ENCODE peak calls at places on chromosomes 12 and 14, in nine cellular contexts. T is NCI-H1105; R is GM23248; V is HepG2; P is endothelial cell; U is T-helper 1 cell; F is stimulated activated CD4-positive, alpha-beta T cell treated with anti-CD3 and anti-CD28 coated beads, Interleukin-15, amount 100 ng/mL, for 1 hour; H is activated T-cell treated with anti-CD3 and anti-CD28 coated beads for 1 hour; S is activated CD4-positive, alpha-beta T cell treated with anti-CD3 and anti-CD28 coated beads, Interleukin-2, amount 50 U/mL, for 48 hours. E is an unnamed sample.
A peak's percentile ranks its signal among the peaks of the same experiment; 100 is the strongest.

GRCh38 chr12:24705741-24706358 is 243.1 kb downstream of the BCAT1 start:
- DNase-seq in U (no peak), P (no peak), V (no peak), R (no peak), T (no peak), S (no peak), H (no peak), F (no peak), E (no peak)

GRCh38 chr12:12534134-12534866 is 28.4 kb downstream of the DUSP16 start:
- DNase-seq in V (peak; percentile 19), U (no peak), R (no peak), H (no peak), T (no peak), P (no peak), F (no peak), S (no peak), E (peak; percentile 45)

GRCh38 chr12:90167501-90167900 is 458.9 kb upstream of the ATP2B1 start:
- DNase-seq in P (no peak), T (no peak), R (no peak), S (no peak), U (no peak), H (no peak), F (no peak), V (no peak), E (no peak)

GRCh38 chr14:81193924-81194633 is 26.7 kb downstream of the GTF2A1 start:
- DNase-seq in R (no peak), T (no peak), H (no peak), V (no peak), U (no peak), F (no peak), S (peak; percentile 25), P (no peak), E (no peak)

GRCh38 chr12:49018282-49019119 is at the start of gene PRKAG1:
- DNase-seq in S (peak; percentile 95), F (peak; percentile 90), P (peak; percentile 95), R (peak; percentile 99), U (peak; percentile 97), H (peak; percentile 93), T (peak; percentile 78), V (peak; percentile 91), E (peak; percentile 97)

GRCh38 chr14:65926935-65927700 is 514.6 kb downstream of the FUT8 start:
- DNase-seq in T (no peak), R (no peak), F (no peak), P (no peak), V (no peak), H (no peak), S (no peak), U (no peak), E (no peak)

GRCh38 chr12:53381739-53382630 is 2.0 kb downstream of the SP1 start:
- DNase-seq in F (no peak), P (peak; percentile 60), H (no peak), T (no peak), R (peak; percentile 85), V (peak; percentile 56), U (peak; percentile 25), S (peak; percentile 49), E (peak; percentile 37)

GRCh38 chr12:95582230-95583058 is 31.2 kb upstream of the USP44 start:
- DNase-seq in S (no peak), U (no peak), H (no peak), V (peak; percentile 37), P (no peak), R (peak; percentile 73), T (peak; percentile 59), F (no peak), E (peak; percentile 24)

GRCh38 chr12:52050771-52051541 is at the start of gene NR4A1:
- DNase-seq in R (peak; percentile 99), V (peak; percentile 85), T (peak; percentile 78), H (peak; percentile 99), P (peak; percentile 83), F (peak; percentile 99), U (peak; percentile 100), S (peak; percentile 99), E (peak; percentile 95)

GRCh38 chr12:44509471-44509870 is 366.6 kb downstream of the NELL2 start:
- DNase-seq in P (no peak), U (no peak), V (no peak), S (no peak), F (no peak), R (no peak), T (no peak), H (no peak), E (no peak)

GRCh38 chr12:132491761-132492378 is 1.9 kb downstream of the FBRSL1 start:
- DNase-seq in S (no peak), F (no peak), U (no peak), H (no peak), P (no peak), T (no peak), R (no peak), V (no peak), E (no peak)

GRCh38 chr14:72513346-72513745 is 380.6 kb downstream of the DPF3 start:
- DNase-seq in V (no peak), P (no peak), U (no peak), F (no peak), S (no peak), R (no peak), H (no peak), T (no peak), E (no peak)